ENCODE peak calls at places on chromosomes 16 and 17, in ten cellular contexts. B is SK-N-SH; Z is hepatocyte; N is psoas muscle; M is adrenal gland; G is CD4-positive, CD25-positive, alpha-beta regulatory T cell; Y is K562; L is endodermal cell; W is A549; D is body of pancreas. O is an unnamed sample.

GRCh38 chr16:88331989-88332920 is 50.5 kb upstream of the ZNF469 start:
- DNase-seq in D (peak; percentile 61), M (peak; percentile 77), W (peak; percentile 95), Y (no peak), B (no peak), L (no peak), Z (peak; percentile 76), G (no peak), N (peak; percentile 90), O (no peak)

GRCh38 chr16:80058236-80058635 is 457.7 kb upstream of the MAF start:
- DNase-seq in B (no peak), M (peak; percentile 22), G (no peak), N (peak; percentile 31), L (no peak), D (peak; percentile 44), Z (peak; percentile 44), Y (no peak), W (no peak), O (no peak)

GRCh38 chr17:80327518-80327917 is 66.9 kb downstream of the RNF213 start:
- DNase-seq in M (no peak), D (peak; percentile 8), Z (no peak), Y (peak; percentile 28), G (no peak), W (no peak), B (no peak), L (no peak), N (no peak), O (no peak)

GRCh38 chr16:7211781-7212180 is 120.9 kb upstream of the RBFOX1 start:
- DNase-seq in M (no peak), D (no peak), Z (no peak), Y (no peak), N (no peak), W (no peak), G (no peak), L (no peak), B (no peak), O (no peak)

GRCh38 chr17:37848690-37849616 is 75.3 kb upstream of the TBC1D3K start:
- DNase-seq in D (no peak), B (no peak), N (no peak), G (peak; percentile 68), L (peak; percentile 48), W (peak; percentile 86), Z (peak; percentile 42), Y (no peak), M (peak; percentile 55), O (no peak)

GRCh38 chr17:67708378-67708777 is 9.4 kb upstream of the NOL11 start:
- DNase-seq in G (no peak), M (no peak), L (no peak), D (no peak), B (no peak), Z (no peak), Y (no peak), W (no peak), N (no peak), O (no peak)

GRCh38 chr17:59287887-59288286 is 43.6 kb upstream of the YPEL2 start:
- DNase-seq in W (no peak), Z (no peak), D (no peak), Y (no peak), N (no peak), B (no peak), G (no peak), L (no peak), M (no peak), O (no peak)

GRCh38 chr17:75077490-75078096 is 10.2 kb upstream of the SLC16A5 start:
- DNase-seq in Y (no peak), N (peak; percentile 73), G (peak; percentile 81), L (no peak), B (no peak), Z (peak; percentile 54), W (no peak), M (peak; percentile 84), D (peak; percentile 68), O (no peak)

GRCh38 chr16:17138801-17139200 is 332.0 kb downstream of the XYLT1 start:
- DNase-seq in D (no peak), L (peak; percentile 83), G (no peak), M (no peak), B (no peak), Z (no peak), N (no peak), W (no peak), Y (peak; percentile 52), O (no peak)

GRCh38 chr16:83854420-83854819 is 44.5 kb upstream of the MLYCD start:
- DNase-seq in N (no peak), Y (no peak), B (no peak), L (no peak), D (no peak), G (no peak), M (no peak), W (no peak), Z (no peak), O (no peak)

GRCh38 chr16:74699666-74700065 is 996 bp downstream of the MLKL start:
- DNase-seq in B (no peak), Y (no peak), M (no peak), G (peak; percentile 38), L (no peak), W (no peak), Z (no peak), D (no peak), N (no peak), O (no peak)
- H3K4me1 ChIP-seq in B (no peaks in the 10 kb centered on the region), Y (peaks cover 10% of the 10 kb centered on the region), M (peaks cover 19% of the 10 kb centered on the region), G (peaks cover 45% of the 10 kb centered on the region), L (no peaks in the 10 kb centered on the region), W (peaks cover 28% of the 10 kb centered on the region), Z (no peaks in the 10 kb centered on the region), D (peaks cover 31% of the 10 kb centered on the region), N (no peaks in the 10 kb centered on the region), O (no peaks in the 10 kb centered on the region)

DNA sequence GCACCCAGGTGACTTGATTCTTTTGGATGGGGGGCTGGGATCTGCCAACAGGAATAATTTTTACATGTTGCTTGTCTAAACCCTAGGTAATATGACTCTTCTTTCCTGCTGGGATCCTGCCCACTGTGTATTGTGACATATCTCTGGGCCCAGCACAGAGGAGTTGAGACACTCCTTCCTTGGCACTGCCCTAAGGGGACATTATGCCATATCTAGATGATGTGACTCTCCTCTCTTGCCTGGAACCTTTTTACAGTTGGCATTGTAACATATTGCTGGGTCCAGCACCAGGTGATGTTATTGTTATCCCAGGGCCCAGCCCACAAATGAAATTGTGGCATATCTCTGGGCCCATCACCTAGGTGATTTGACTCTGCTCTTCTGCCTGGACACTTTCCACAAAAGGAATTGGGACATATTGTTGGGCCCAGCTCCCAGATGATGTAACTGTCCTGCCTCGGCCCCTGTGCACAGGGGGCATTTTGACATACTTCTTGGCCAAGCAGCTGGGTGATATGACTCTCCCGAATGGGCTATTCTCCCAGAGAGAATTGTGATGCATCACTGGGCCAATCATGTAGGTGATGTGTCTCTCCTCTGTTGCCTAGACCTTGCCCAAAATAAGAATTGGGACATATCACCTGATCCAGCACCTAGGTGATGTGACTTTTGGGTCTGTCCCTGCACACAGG is 1837.7 kb downstream of the TP53TG3F start:
- DNase-seq in D (no peak), W (no peak), M (no peak), G (no peak), N (no peak), Z (no peak), B (no peak), L (no peak), Y (no peak), O (no peak)
- H3K9me3 ChIP-seq in D (no peaks in the 10 kb centered on the region), W (no peaks in the 10 kb centered on the region), M (no peaks in the 10 kb centered on the region), G (no peaks in the 10 kb centered on the region), N (no peaks in the 10 kb centered on the region), Z (no peaks in the 10 kb centered on the region), B (no peaks in the 10 kb centered on the region), L (peaks cover 84% of the 10 kb centered on the region), Y (peaks cover 2% of the 10 kb centered on the region), O (peaks cover 8% of the 10 kb centered on the region)

GRCh38 chr16:68246121-68246520 is 948 bp downstream of the PLA2G15 start:
- DNase-seq in N (no peak), M (peak; percentile 20), W (no peak), B (no peak), D (no peak), Y (no peak), Z (no peak), L (no peak), G (no peak), O (no peak)

GRCh38 chr16:68249361-68249760 is 4.2 kb downstream of the PLA2G15 start:
- DNase-seq in L (no peak), N (no peak), Y (no peak), D (no peak), Z (no peak), M (no peak), G (no peak), B (no peak), W (no peak), O (no peak)

GRCh38 chr16:68246671-68247070 is 1.5 kb downstream of the PLA2G15 start:
- DNase-seq in Y (no peak), Z (no peak), M (no peak), B (no peak), D (no peak), W (no peak), G (no peak), L (no peak), N (peak; percentile 15), O (no peak)

GRCh38 chr16:68247400-68247799 is 2.2 kb downstream of the PLA2G15 start:
- DNase-seq in B (no peak), Z (no peak), L (no peak), G (no peak), M (no peak), Y (no peak), W (no peak), D (peak; percentile 57), N (peak; percentile 21), O (no peak)

GRCh38 chr16:68247932-68248331 is 2.8 kb downstream of the PLA2G15 start:
- DNase-seq in Y (no peak), M (no peak), B (no peak), N (peak; percentile 3), G (no peak), Z (no peak), W (no peak), L (no peak), D (no peak), O (no peak)
- H3K4me1 ChIP-seq in Y (peaks cover 35% of the 10 kb centered on the region), M (peaks cover 12% of the 10 kb centered on the region), B (peaks cover 7% of the 10 kb centered on the region), N (peaks cover 65% of the 10 kb centered on the region), G (peaks cover 21% of the 10 kb centered on the region), Z (peaks cover 7% of the 10 kb centered on the region), W (peaks cover 12% of the 10 kb centered on the region), L (peaks cover 3% of the 10 kb centered on the region), D (peaks cover 20% of the 10 kb centered on the region), O (no peaks in the 10 kb centered on the region)

GRCh38 chr16:86015606-86016005 is 116.6 kb downstream of the IRF8 start:
- DNase-seq in M (no peak), D (no peak), L (peak; percentile 23), Z (no peak), N (no peak), Y (no peak), G (no peak), B (no peak), W (no peak), O (no peak)

GRCh38 chr16:86019446-86020047 is 120.6 kb downstream of the IRF8 start:
- DNase-seq in D (no peak), L (peak; percentile 86), W (no peak), Z (no peak), M (no peak), Y (peak; percentile 33), B (no peak), N (no peak), G (no peak), O (peak; percentile 55)

GRCh38 chr16:86020971-86021370 is 122.0 kb downstream of the IRF8 start:
- DNase-seq in D (no peak), M (no peak), N (no peak), W (no peak), Y (no peak), B (no peak), L (no peak), Z (no peak), G (no peak), O (no peak)

GRCh38 chr16:86016201-86016965 is 117.4 kb downstream of the IRF8 start:
- DNase-seq in B (peak; percentile 73), G (peak; percentile 48), L (peak; percentile 82), Y (peak; percentile 63), D (peak; percentile 42), W (peak; percentile 79), M (peak; percentile 38), Z (peak; percentile 77), N (no peak), O (peak; percentile 47)

GRCh38 chr16:86018487-86018886 is 119.5 kb downstream of the IRF8 start:
- DNase-seq in B (no peak), Z (peak; percentile 64), N (peak; percentile 43), D (peak; percentile 69), M (no peak), G (no peak), W (no peak), L (peak; percentile 34), Y (no peak), O (no peak)
- H3K9me3 ChIP-seq in B (no peaks in the 10 kb centered on the region), Z (no peaks in the 10 kb centered on the region), N (peaks cover 8% of the 10 kb centered on the region), D (peaks cover 3% of the 10 kb centered on the region), M (no peaks in the 10 kb centered on the region), G (peaks cover 7% of the 10 kb centered on the region), W (peaks cover 35% of the 10 kb centered on the region), L (peaks cover 17% of the 10 kb centered on the region), Y (peaks cover 4% of the 10 kb centered on the region), O (no peaks in the 10 kb centered on the region)

O was measured in iPS DF 6.9.